ENCODE peak calls at places on chromosome 6, in five cellular contexts. B, N, F, G and I are unnamed samples.

GRCh38 chr6:5466459-5466858 is 205.1 kb downstream of the FARS2 start:
- DNase-seq in B (no peak), N (no peak), F (no peak), G (no peak), I (no peak)

GRCh38 chr6:138600726-138601125 is 101.4 kb upstream of the NHSL1 start:
- DNase-seq in B (no peak), N (no peak), F (no peak), G (no peak), I (no peak)

GRCh38 chr6:5746392-5747140 is 260.2 kb downstream of the NRN1 start:
- DNase-seq in B (no peak), N (no peak), F (no peak), G (no peak), I (no peak)

GRCh38 chr6:137313928-137314855 is 95.0 kb upstream of the IFNGR1 start:
- DNase-seq in B (peak; percentile 62), N (peak; percentile 64), F (peak; percentile 73), G (peak; percentile 75), I (peak; percentile 80)

GRCh38 chr6:132962936-132963579 is 148.7 kb downstream of the RPS12 start:
- DNase-seq in B (peak; percentile 28), N (peak; percentile 16), F (peak; percentile 57), G (peak; percentile 60), I (peak; percentile 28)

GRCh38 chr6:152270301-152270925 is 366.7 kb downstream of the SYNE1 start:
- DNase-seq in B (no peak), N (no peak), F (no peak), G (no peak), I (no peak)

GRCh38 chr6:87393026-87393622 is 14.6 kb upstream of the CFAP206 start:
- DNase-seq in B (peak; percentile 8), N (no peak), F (no peak), G (no peak), I (no peak)

GRCh38 chr6:145209312-145209711 is 526.0 kb downstream of the EPM2A start:
- DNase-seq in B (no peak), N (no peak), F (no peak), G (no peak), I (no peak)

GRCh38 chr6:25176466-25176865 is 102.7 kb upstream of the CARMIL1 start:
- DNase-seq in B (no peak), N (no peak), F (no peak), G (no peak), I (no peak)

GRCh38 chr6:20661721-20662120 is 127.5 kb downstream of the CDKAL1 start:
- DNase-seq in B (no peak), N (no peak), F (no peak), G (no peak), I (no peak)

GRCh38 chr6:111873178-111874029 is at the start of gene FYN:
- DNase-seq in B (peak; percentile 98), N (peak; percentile 98), F (peak; percentile 94), G (peak; percentile 99), I (peak; percentile 98)

GRCh38 chr6:163860194-163861081 is 445.9 kb downstream of the QKI start:
- DNase-seq in B (no peak), N (no peak), F (no peak), G (peak; percentile 31), I (no peak)

GRCh38 chr6:85640806-85641205 is 1.9 kb downstream of the SYNCRIP start:
- DNase-seq in B (no peak), N (no peak), F (no peak), G (no peak), I (no peak)

GRCh38 chr6:70059047-70059719 is 192.8 kb downstream of the COL19A1 start:
- DNase-seq in B (no peak), N (no peak), F (no peak), G (no peak), I (no peak)

GRCh38 chr6:29762781-29763214 is 39.6 kb downstream of the HLA-F start:
- DNase-seq in B (no peak), N (no peak), F (no peak), G (no peak), I (no peak)

GRCh38 chr6:109477725-109478124 is 5.3 kb downstream of the ZBTB24 start:
- DNase-seq in B (no peak), N (no peak), F (no peak), G (no peak), I (no peak)

GRCh38 chr6:110430236-110430635 is 14.9 kb upstream of the DDO start:
- DNase-seq in B (no peak), N (no peak), F (no peak), G (no peak), I (no peak)

GRCh38 chr6:151317206-151317994 is 74.0 kb downstream of the ZBTB2 start:
- DNase-seq in B (no peak), N (no peak), F (no peak), G (no peak), I (no peak)

GRCh38 chr6:103405321-103405720 is 1454.4 kb downstream of the HACE1 start:
- DNase-seq in B (no peak), N (no peak), F (no peak), G (no peak), I (no peak)

GRCh38 chr6:16770701-16771569 is 9.7 kb upstream of the ATXN1 start:
- DNase-seq in B (peak; percentile 71), N (peak; percentile 52), F (peak; percentile 85), G (peak; percentile 80), I (peak; percentile 65)

GRCh38 chr6:17986656-17987575 is 519 bp downstream of the KIF13A start:
- DNase-seq in B (no peak), N (peak; percentile 40), F (peak; percentile 78), G (peak; percentile 66), I (no peak)

GRCh38 chr6:30283761-30284160 is 43.0 kb upstream of the TRIM39 start:
- DNase-seq in B (no peak), N (no peak), F (no peak), G (no peak), I (no peak)

GRCh38 chr6:152272486-152272885 is 364.7 kb downstream of the SYNE1 start:
- DNase-seq in B (no peak), N (no peak), F (no peak), G (no peak), I (no peak)

GRCh38 chr6:6008648-6009421 is 2.1 kb upstream of the NRN1 start:
- DNase-seq in B (no peak), N (peak; percentile 68), F (peak; percentile 74), G (peak; percentile 73), I (no peak)

GRCh38 chr6:166615059-166615770 is 11.8 kb downstream of the RPS6KA2 start:
- DNase-seq in B (no peak), N (no peak), F (peak; percentile 29), G (peak; percentile 58), I (no peak)

GRCh38 chr6:56959938-56960337 is 5.0 kb downstream of the BEND6 start:
- DNase-seq in B (no peak), N (no peak), F (no peak), G (no peak), I (no peak)

GRCh38 chr6:159633196-159633595 is 59.8 kb downstream of the SOD2 start:
- DNase-seq in B (no peak), N (no peak), F (no peak), G (no peak), I (no peak)

GRCh38 chr6:40477246-40478126 is 109.7 kb downstream of the LRFN2 start:
- DNase-seq in B (peak; percentile 4), N (no peak), F (no peak), G (no peak), I (peak; percentile 9)

GRCh38 chr6:77038801-77039200 is 424.5 kb downstream of the HTR1B start:
- DNase-seq in B (no peak), N (no peak), F (no peak), G (no peak), I (no peak)

GRCh38 chr6:13436691-13437568 is 50.5 kb downstream of the GFOD1 start:
- DNase-seq in B (no peak), N (no peak), F (no peak), G (no peak), I (no peak)

GRCh38 chr6:13435477-13435876 is 51.9 kb downstream of the GFOD1 start:
- DNase-seq in B (no peak), N (no peak), F (no peak), G (no peak), I (no peak)

GRCh38 chr6:13434777-13435176 is 52.6 kb downstream of the GFOD1 start:
- DNase-seq in B (no peak), N (no peak), F (no peak), G (no peak), I (no peak)

GRCh38 chr6:13434455-13434775 is 53.0 kb downstream of the GFOD1 start:
- DNase-seq in B (no peak), N (no peak), F (no peak), G (no peak), I (no peak)

DNA sequence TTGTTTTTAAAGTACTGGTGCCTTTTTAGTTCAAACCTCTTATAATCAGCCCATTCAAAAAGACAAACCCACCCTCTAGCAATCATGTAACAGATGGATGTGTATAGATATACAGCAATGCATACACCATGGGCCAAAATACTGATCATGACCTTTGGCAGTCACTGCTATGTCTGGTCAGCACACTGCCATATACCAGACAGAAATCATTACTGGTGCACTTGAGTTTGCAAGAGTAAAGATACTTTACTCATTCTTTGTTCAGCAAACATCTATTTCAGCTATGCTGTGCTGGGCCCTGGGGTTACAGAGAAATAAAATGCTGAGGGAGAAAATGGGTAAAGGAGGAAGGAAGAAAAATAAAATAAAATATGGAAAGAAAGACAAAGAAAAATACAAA is 49.8 kb downstream of the GFOD1 start:
- DNase-seq in B (no peak), N (no peak), F (no peak), G (no peak), I (no peak)
- H3K4me3 ChIP-seq in B (no peak overlapping the region), N (no peak overlapping the region), F (no peak overlapping the region), G (no peak overlapping the region), I (no peak overlapping the region)

GRCh38 chr6:14743126-14743464 is 502.8 kb upstream of the JARID2 start:
- DNase-seq in B (no peak), N (no peak), F (no peak), G (no peak), I (no peak)
- H3K27ac ChIP-seq in B (no peak overlapping the region), N (no peak overlapping the region), F (peak overlapping the region; percentile 33), G (no peak overlapping the region), I (no peak overlapping the region)

GRCh38 chr6:104603108-104603745 is 256.5 kb downstream of the HACE1 start:
- DNase-seq in B (no peak), N (no peak), F (no peak), G (no peak), I (peak; percentile 40)

GRCh38 chr6:104601756-104602155 is 258.0 kb downstream of the HACE1 start:
- DNase-seq in B (no peak), N (no peak), F (no peak), G (no peak), I (no peak)

GRCh38 chr6:104606361-104606760 is 253.4 kb downstream of the HACE1 start:
- DNase-seq in B (no peak), N (no peak), F (no peak), G (no peak), I (no peak)

GRCh38 chr6:104607501-104607900 is 252.2 kb downstream of the HACE1 start:
- DNase-seq in B (no peak), N (no peak), F (no peak), G (no peak), I (no peak)

DNA sequence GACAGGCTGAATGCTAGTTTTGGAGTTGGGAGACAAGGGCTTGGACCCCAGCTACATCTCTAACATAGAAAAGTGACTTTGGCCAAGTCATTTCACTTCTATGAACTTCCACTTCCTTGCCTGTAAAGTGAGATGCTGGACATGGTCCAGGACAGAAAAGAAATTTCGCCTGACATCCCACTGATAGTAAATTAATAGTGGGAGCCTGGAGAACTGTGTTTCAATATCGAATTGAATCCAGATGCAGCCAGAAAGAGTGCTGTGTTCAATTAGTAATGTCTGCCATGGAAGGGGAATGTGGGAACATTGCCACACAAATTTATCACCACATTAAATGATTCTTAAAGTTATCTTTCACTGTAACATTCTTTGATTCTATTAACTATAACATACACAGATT is 255.1 kb downstream of the HACE1 start:
- DNase-seq in B (no peak), N (no peak), F (no peak), G (no peak), I (no peak)
- H3K4me3 ChIP-seq in B (no peak overlapping the region), N (no peak overlapping the region), F (no peak overlapping the region), G (no peak overlapping the region), I (no peak overlapping the region)

GRCh38 chr6:156954191-156954590 is 177.0 kb downstream of the ARID1B start:
- DNase-seq in B (no peak), N (no peak), F (no peak), G (no peak), I (no peak)
- H3K27ac ChIP-seq in B (no peak overlapping the region), N (no peak overlapping the region), F (no peak overlapping the region), G (peak overlapping the region; percentile 83), I (no peak overlapping the region)